ENCODE peak calls at places on chromosomes 3 and 15, in five cellular contexts. M, Z, J, K and A are unnamed samples.

GRCh38 chr15:60890361-60890991 is 338.6 kb downstream of the RORA start:
- DNase-seq in Z (no peak), M (no peak), J (no peak), K (no peak), A (no peak)

GRCh38 chr3:141275973-141276372 is 44.3 kb downstream of the PXYLP1 start:
- DNase-seq in Z (no peak), K (no peak), J (no peak), M (no peak), A (peak)

GRCh38 chr3:46612324-46612723 is at the start of gene FAM240A:
- DNase-seq in K (peak), M (no peak), J (no peak), Z (no peak), A (no peak)

GRCh38 chr15:77305953-77306352 is 114.0 kb downstream of the PEAK1 start:
- DNase-seq in Z (no peak), M (no peak), K (no peak), J (no peak), A (no peak)

GRCh38 chr3:94146455-94146854 is 83.6 kb downstream of the NSUN3 start:
- DNase-seq in J (no peak), Z (no peak), K (no peak), M (no peak), A (no peak)

GRCh38 chr3:186193534-186194450 is 84.9 kb upstream of the ETV5 start:
- DNase-seq in Z (no peak), J (peak), M (no peak), K (no peak), A (no peak)

GRCh38 chr3:88219138-88219792 is 69.5 kb downstream of the C3orf38 start:
- DNase-seq in M (peak), K (peak), J (peak), Z (no peak), A (peak)

GRCh38 chr3:101122678-101123077 is 129.5 kb upstream of the ABI3BP start:
- DNase-seq in K (no peak), J (no peak), Z (no peak), M (no peak), A (no peak)

GRCh38 chr3:12471228-12471627 is 13.1 kb upstream of the TSEN2 start:
- DNase-seq in J (peak), K (no peak), M (no peak), Z (no peak), A (no peak)

GRCh38 chr15:25243800-25244097 is 195.1 kb downstream of the UBE3A start:
- DNase-seq in K (no peak), M (no peak), J (no peak), Z (no peak), A (no peak)

GRCh38 chr3:45204136-45204535 is 22.0 kb downstream of the TMEM158 start:
- DNase-seq in K (peak), J (no peak), Z (no peak), M (peak), A (peak)

GRCh38 chr3:197899833-197900478 is 50.0 kb upstream of the RPL35A start:
- DNase-seq in J (no peak), Z (no peak), K (no peak), M (no peak), A (no peak)

GRCh38 chr3:97612632-97613031 is 151.9 kb upstream of the ARL6 start:
- DNase-seq in J (no peak), M (no peak), K (no peak), Z (no peak), A (no peak)

GRCh38 chr3:58487140-58487886 is 4.6 kb upstream of the KCTD6 start:
- DNase-seq in M (peak), J (no peak), Z (no peak), K (peak), A (peak)

GRCh38 chr15:95175914-95176658 is 944.7 kb downstream of the MCTP2 start:
- DNase-seq in Z (no peak), M (no peak), K (no peak), J (no peak), A (peak)

GRCh38 chr3:55296781-55297180 is 190.3 kb downstream of the WNT5A start:
- DNase-seq in M (no peak), Z (no peak), J (no peak), K (no peak), A (no peak)

GRCh38 chr15:64519897-64520296 is 59.5 kb downstream of the ZNF609 start:
- DNase-seq in Z (no peak), K (no peak), M (no peak), J (no peak), A (no peak)

GRCh38 chr15:73674587-73674986 is 9.6 kb upstream of the CD276 start:
- DNase-seq in J (no peak), M (no peak), K (no peak), Z (no peak), A (no peak)

GRCh38 chr3:72379500-72380187 is 468.6 kb downstream of the SHQ1 start:
- DNase-seq in Z (no peak), M (no peak), J (no peak), K (no peak), A (peak)

GRCh38 chr3:120557115-120557514 is 39.0 kb upstream of the NDUFB4 start:
- DNase-seq in M (no peak), K (no peak), Z (no peak), J (no peak), A (no peak)

GRCh38 chr15:67735896-67736295 is 89.4 kb upstream of the SKOR1 start:
- DNase-seq in Z (no peak), K (no peak), M (no peak), J (no peak), A (no peak)

GRCh38 chr15:47484997-47485396 is 232.3 kb upstream of the SEMA6D start:
- DNase-seq in M (no peak), K (no peak), Z (no peak), J (no peak), A (no peak)

GRCh38 chr3:81339040-81339845 is 422.2 kb downstream of the GBE1 start:
- DNase-seq in Z (no peak), K (peak), M (no peak), J (no peak), A (peak)

GRCh38 chr15:41935566-41936020 is 36.8 kb downstream of the EHD4 start:
- DNase-seq in K (no peak), J (peak), Z (no peak), M (no peak), A (no peak)

GRCh38 chr15:65766422-65767263 is 25.4 kb downstream of the DENND4A start:
- DNase-seq in M (no peak), K (no peak), J (no peak), Z (no peak), A (peak)

GRCh38 chr3:10758304-10759037 is 57.6 kb upstream of the SLC6A11 start:
- DNase-seq in J (peak), Z (no peak), M (peak), K (peak), A (peak)

GRCh38 chr3:101273608-101274007 is 46.8 kb downstream of the IMPG2 start:
- DNase-seq in Z (no peak), J (no peak), K (no peak), M (no peak), A (no peak)

GRCh38 chr3:168047190-168047795 is 48.4 kb downstream of the GOLIM4 start:
- DNase-seq in K (peak), J (no peak), M (no peak), Z (no peak), A (peak)

GRCh38 chr3:123448503-123449091 is at the start of gene ADCY5:
- DNase-seq in Z (no peak), J (peak), K (no peak), M (no peak), A (no peak)

GRCh38 chr15:49830411-49830810 is 209.6 kb downstream of the DTWD1 start:
- DNase-seq in J (no peak), M (no peak), K (no peak), Z (no peak), A (peak)